ENCODE peak calls at places on chromosomes 6 and 20, in five cellular contexts. Y is CD8-positive, alpha-beta T cell; K is thoracic aorta; U is esophagus muscularis mucosa; X is kidney. Z is an unnamed sample.

GRCh38 chr20:13510837-13511488 is 127.8 kb downstream of the TASP1 start:
- DNase-seq in Y (no peak), K (no peak), U (no peak), X (no peak), Z (no peak)

GRCh38 chr6:19380287-19380686 is 456.9 kb upstream of the ID4 start:
- DNase-seq in Y (no peak), K (no peak), U (no peak), X (no peak), Z (no peak)

GRCh38 chr6:166365806-166366205 is 16.9 kb downstream of the MPC1 start:
- DNase-seq in Y (no peak), K (no peak), U (no peak), X (no peak), Z (no peak)

GRCh38 chr6:113476937-113477839 is 380.0 kb upstream of the MARCKS start:
- DNase-seq in Y (no peak), K (no peak), U (no peak), X (no peak), Z (no peak)

GRCh38 chr20:19257865-19258264 is 45.4 kb downstream of the SLC24A3 start:
- DNase-seq in Y (no peak), K (no peak), U (no peak), X (no peak), Z (no peak)

GRCh38 chr20:22722840-22723239 is 138.5 kb upstream of the FOXA2 start:
- DNase-seq in Y (no peak), K (no peak), U (no peak), X (no peak), Z (no peak)

GRCh38 chr6:12315292-12316081 is 25.3 kb downstream of the EDN1 start:
- DNase-seq in Y (no peak), K (no peak), U (no peak), X (no peak), Z (no peak)

GRCh38 chr6:137102851-137103492 is 58.2 kb upstream of the IL20RA start:
- DNase-seq in Y (no peak), K (no peak), U (no peak), X (no peak), Z (no peak)

GRCh38 chr20:8774412-8774811 is 294.5 kb upstream of the PLCB4 start:
- DNase-seq in Y (no peak), K (no peak), U (no peak), X (no peak), Z (no peak)

GRCh38 chr6:138757131-138757530 is 16.4 kb upstream of the CCDC28A start:
- DNase-seq in Y (no peak), K (no peak), U (no peak), X (no peak), Z (no peak)

GRCh38 chr6:132819405-132820145 is 5.2 kb downstream of the RPS12 start:
- DNase-seq in Y (no peak), K (no peak), U (no peak), X (no peak), Z (no peak)
- TF ChIP-seq CTCF in Y (no peak), K (no peak), U (no peak), X (no peak), Z (no peak)

DNA sequence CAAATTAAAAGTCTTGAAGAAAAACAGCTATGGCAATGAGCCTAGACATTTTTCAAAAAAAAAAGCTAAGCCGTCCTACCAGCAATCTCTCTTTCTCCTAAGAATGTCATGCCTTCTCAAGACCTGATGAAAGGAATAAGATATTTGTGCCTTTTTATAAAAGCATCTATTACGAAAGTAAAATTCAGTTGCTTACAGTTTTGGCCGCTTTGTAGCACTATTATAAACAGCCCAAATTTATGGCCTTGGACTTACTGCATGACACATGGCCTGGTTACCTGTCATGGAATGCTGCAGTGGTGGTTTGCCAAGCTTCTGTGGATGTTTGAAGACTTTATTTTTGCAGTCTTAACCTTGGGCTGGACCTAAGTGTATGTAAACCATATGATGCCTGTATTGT is 22.2 kb upstream of the VAPB start:
- DNase-seq in Y (no peak), K (no peak), U (no peak), X (no peak), Z (no peak)
- H3K4me3 ChIP-seq in Y (no peak), K (no peak), U (no peak), X (no peak), Z (no peak)

GRCh38 chr6:147467891-147468290 is 40.6 kb upstream of the SAMD5 start:
- DNase-seq in Y (no peak), K (no peak), U (no peak), X (no peak), Z (no peak)

GRCh38 chr6:147463651-147464050 is 44.8 kb upstream of the SAMD5 start:
- DNase-seq in Y (no peak), K (no peak), U (no peak), X (no peak), Z (no peak)

GRCh38 chr6:147467463-147467862 is 41.0 kb upstream of the SAMD5 start:
- DNase-seq in Y (no peak), K (no peak), U (no peak), X (no peak), Z (no peak)

GRCh38 chr6:147468634-147469033 is 39.9 kb upstream of the SAMD5 start:
- DNase-seq in Y (no peak), K (no peak), U (no peak), X (no peak), Z (no peak)
- TF ChIP-seq CTCF in Y (no peak), K (no peak), U (no peak), X (no peak), Z (no peak)

DNA sequence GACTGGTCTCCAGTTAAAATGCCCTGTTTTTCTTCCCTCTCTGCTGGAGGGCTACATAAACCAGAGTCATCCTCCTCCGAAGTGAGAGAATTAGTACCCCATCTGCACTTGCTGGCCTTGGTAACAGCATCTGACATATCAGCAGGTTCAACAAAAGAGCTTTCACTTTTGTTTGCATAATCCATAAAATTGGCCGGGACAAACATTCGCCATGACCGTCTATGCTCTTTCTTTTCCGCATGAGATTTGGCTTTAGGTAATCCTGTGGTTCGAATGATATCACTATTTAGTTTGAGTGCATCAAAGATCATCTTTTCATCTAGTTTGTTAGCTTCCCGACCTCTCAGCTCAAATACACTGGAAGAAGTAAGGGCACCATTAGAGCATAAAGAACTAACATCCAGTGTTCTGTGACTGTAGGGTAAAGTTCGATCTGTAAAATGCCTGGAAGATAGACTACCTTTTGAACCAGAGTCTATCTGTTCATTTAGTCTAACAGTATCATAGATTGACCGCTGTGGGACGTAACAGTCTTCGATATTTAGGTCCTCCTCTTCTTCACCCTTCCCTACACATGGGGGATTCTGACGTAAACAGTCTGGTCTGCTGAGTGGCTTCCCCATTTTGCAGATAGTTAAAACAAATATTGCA is 101.6 kb downstream of the DST start:
- DNase-seq in Y (no peak), K (no peak), U (no peak), X (no peak), Z (no peak)
- H3K4me3 ChIP-seq in Y (no peak), K (peak), U (peak), X (peak), Z (peak)